ENCODE peak calls at places on chromosomes 13 and 19, in four cellular contexts. M, G, H and S are unnamed samples.

GRCh38 chr19:43780706-43781525 is at the start of gene KCNN4:
- DNase-seq in G (no peak), H (peak), M (no peak), S (peak)

GRCh38 chr13:99442273-99442895 is 58.9 kb upstream of the TM9SF2 start:
- DNase-seq in M (no peak), G (no peak), H (peak), S (peak)

GRCh38 chr19:35442091-35442490 is 6.0 kb upstream of the FFAR2 start:
- DNase-seq in G (no peak), M (no peak), H (no peak), S (no peak)

GRCh38 chr13:73065665-73066350 is 7.0 kb downstream of the KLF5 start:
- DNase-seq in H (no peak), M (no peak), G (no peak), S (no peak)

GRCh38 chr13:110257408-110257807 is 49.5 kb downstream of the COL4A1 start:
- DNase-seq in G (no peak), H (no peak), M (no peak), S (no peak)

GRCh38 chr19:19278315-19278714 is 5.2 kb upstream of the TM6SF2 start:
- DNase-seq in M (no peak), H (no peak), G (no peak), S (no peak)

GRCh38 chr19:7550987-7551761 is 15.7 kb downstream of the PNPLA6 start:
- DNase-seq in G (no peak), M (peak), H (peak), S (peak)

GRCh38 chr13:75016225-75016624 is 465.7 kb downstream of the TBC1D4 start:
- DNase-seq in M (no peak), G (no peak), H (no peak), S (no peak)

GRCh38 chr19:16477311-16477710 is 5.5 kb upstream of the EPS15L1 start:
- DNase-seq in G (no peak), M (no peak), H (no peak), S (no peak)

GRCh38 chr13:47426126-47426849 is 529.4 kb upstream of the HTR2A start:
- DNase-seq in H (no peak), M (no peak), G (no peak), S (no peak)

GRCh38 chr13:45540195-45540594 is 75.3 kb downstream of the ERICH6B start:
- DNase-seq in G (no peak), H (no peak), M (no peak), S (no peak)

GRCh38 chr13:42574435-42575311 is 721 bp downstream of the TNFSF11 start:
- DNase-seq in M (no peak), G (no peak), H (no peak), S (no peak)

GRCh38 chr13:105135852-105136251 is 1399.6 kb downstream of the EFNB2 start:
- DNase-seq in M (no peak), G (no peak), H (no peak), S (peak)

GRCh38 chr13:99971576-99972189 is at the start of gene ZIC5:
- DNase-seq in M (no peak), G (no peak), H (no peak), S (no peak)

GRCh38 chr19:52527954-52528326 is 472 bp downstream of the ZNF808 start:
- DNase-seq in H (no peak), M (peak), G (no peak), S (no peak)

GRCh38 chr19:49335071-49335783 is at the start of gene CD37:
- DNase-seq in H (peak), G (no peak), M (no peak), S (no peak)

GRCh38 chr13:51804295-51805172 is 571 bp upstream of the DHRS12 start:
- DNase-seq in M (no peak), H (peak), G (no peak), S (no peak)

GRCh38 chr19:50489461-50490011 is 12.9 kb upstream of the GARIN5A start:
- DNase-seq in H (no peak), M (no peak), G (no peak), S (no peak)

GRCh38 chr13:104140557-104140956 is 1074.3 kb upstream of the SLC10A2 start:
- DNase-seq in G (no peak), H (no peak), M (no peak), S (no peak)

GRCh38 chr19:29872224-29872731 is 60.5 kb downstream of the CCNE1 start:
- DNase-seq in H (no peak), G (no peak), M (no peak), S (peak)

DNA sequence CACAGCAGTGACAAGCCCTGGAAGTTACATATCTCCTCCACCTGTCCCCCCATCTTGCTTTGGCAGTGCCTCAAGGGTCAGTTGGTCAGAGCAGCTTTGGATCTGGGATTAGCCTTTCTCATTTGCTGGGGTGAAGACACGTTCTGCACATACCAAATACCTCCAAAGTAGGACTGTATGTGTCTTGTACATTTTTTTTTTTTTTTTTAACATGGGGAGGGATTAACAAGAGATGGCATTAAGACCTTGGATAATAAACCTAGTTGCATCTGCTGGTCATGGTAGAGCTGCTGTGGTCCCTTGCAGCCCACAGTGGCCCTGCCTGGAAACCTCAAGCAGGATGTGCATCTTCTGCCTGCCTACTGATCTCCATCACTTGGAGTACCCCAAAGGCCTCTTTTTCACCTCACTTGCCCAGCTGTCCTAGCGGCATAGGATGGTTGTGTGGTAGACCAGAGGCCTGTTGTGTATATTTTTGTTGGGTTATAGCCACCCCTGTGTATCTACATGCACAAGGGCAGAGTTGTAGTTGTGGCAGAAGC is 2.5 kb downstream of the RPS19 start:
- DNase-seq in H (no peak), G (no peak), M (no peak), S (no peak)
- TF ChIP-seq POLR2A in H (no peak), G (no peak), M (no peak), S (no peak)

GRCh38 chr13:27170521-27171243 is 929 bp downstream of the USP12 start:
- DNase-seq in G (no peak), M (peak), H (peak), S (peak)
- TF ChIP-seq POLR2A in G (no peak), M (no peak), H (no peak), S (no peak)

GRCh38 chr19:10567696-10568443 is 909 bp downstream of the CDKN2D start:
- DNase-seq in M (no peak), H (no peak), G (no peak), S (no peak)

GRCh38 chr19:10566408-10566657 is 523 bp upstream of the KRI1 start:
- DNase-seq in M (no peak), H (no peak), G (no peak), S (no peak)

GRCh38 chr19:10568444-10568825 is 344 bp downstream of the CDKN2D start:
- DNase-seq in H (peak), M (no peak), G (no peak), S (peak)

GRCh38 chr19:10565567-10566407 is at the start of gene KRI1:
- DNase-seq in H (peak), M (peak), G (peak), S (peak)

GRCh38 chr19:10566658-10567410 is 1.0 kb upstream of the KRI1 start:
- DNase-seq in G (no peak), M (no peak), H (no peak), S (peak)
- TF ChIP-seq POLR2A in G (no peak), M (no peak), H (no peak), S (no peak)

DNA sequence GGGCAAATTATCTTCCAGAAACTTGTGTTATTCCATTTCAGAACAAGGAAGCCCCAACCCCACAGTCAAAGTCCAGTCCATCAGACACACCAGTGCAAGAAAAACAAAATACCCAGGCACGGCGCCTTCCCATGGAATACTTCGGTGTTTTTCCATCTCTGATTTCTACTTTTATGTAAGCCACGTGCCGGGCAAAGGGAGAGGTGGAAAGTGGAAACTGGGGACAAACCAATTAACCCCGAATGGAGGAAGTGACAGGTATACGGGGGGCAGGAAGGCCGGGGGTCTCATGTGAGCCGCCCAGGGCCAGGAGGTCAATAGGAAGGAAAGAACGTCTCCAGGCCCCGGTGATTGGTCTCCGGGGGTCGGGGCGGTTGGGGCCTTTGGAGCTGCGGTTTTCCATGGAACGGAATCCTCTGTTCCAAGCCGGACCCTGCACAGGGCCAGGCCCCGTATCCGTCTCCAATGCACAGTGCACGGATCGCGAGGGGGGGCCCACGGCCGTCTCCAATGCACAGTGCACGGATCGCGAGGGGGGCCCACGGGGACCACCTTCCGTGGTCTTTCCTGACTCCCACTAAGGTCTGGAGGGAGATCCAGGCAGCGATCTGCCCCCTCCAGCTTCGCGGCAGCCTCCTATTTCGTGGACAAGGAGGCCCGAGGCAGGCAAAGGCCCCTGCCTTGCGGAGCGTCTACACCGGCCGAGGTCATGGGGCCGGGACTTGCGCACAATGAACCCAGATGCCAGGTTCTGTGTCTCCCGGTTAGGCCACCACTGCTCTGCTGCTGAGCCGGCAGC is 79.7 kb downstream of the GADD45B start:
- DNase-seq in H (no peak), M (no peak), G (no peak), S (no peak)
- TF ChIP-seq POLR2A in H (no peak), M (no peak), G (no peak), S (no peak)

GRCh38 chr19:4329858-4330257 is 8.8 kb downstream of the STAP2 start:
- DNase-seq in G (no peak), H (no peak), M (no peak), S (no peak)

GRCh38 chr19:4326837-4327251 is 11.8 kb downstream of the STAP2 start:
- DNase-seq in G (no peak), M (no peak), H (no peak), S (peak)

GRCh38 chr19:4327252-4327876 is 11.3 kb downstream of the STAP2 start:
- DNase-seq in H (peak), M (peak), G (peak), S (peak)

GRCh38 chr19:4327877-4328242 is 10.8 kb downstream of the STAP2 start:
- DNase-seq in G (no peak), M (no peak), H (no peak), S (no peak)

DNA sequence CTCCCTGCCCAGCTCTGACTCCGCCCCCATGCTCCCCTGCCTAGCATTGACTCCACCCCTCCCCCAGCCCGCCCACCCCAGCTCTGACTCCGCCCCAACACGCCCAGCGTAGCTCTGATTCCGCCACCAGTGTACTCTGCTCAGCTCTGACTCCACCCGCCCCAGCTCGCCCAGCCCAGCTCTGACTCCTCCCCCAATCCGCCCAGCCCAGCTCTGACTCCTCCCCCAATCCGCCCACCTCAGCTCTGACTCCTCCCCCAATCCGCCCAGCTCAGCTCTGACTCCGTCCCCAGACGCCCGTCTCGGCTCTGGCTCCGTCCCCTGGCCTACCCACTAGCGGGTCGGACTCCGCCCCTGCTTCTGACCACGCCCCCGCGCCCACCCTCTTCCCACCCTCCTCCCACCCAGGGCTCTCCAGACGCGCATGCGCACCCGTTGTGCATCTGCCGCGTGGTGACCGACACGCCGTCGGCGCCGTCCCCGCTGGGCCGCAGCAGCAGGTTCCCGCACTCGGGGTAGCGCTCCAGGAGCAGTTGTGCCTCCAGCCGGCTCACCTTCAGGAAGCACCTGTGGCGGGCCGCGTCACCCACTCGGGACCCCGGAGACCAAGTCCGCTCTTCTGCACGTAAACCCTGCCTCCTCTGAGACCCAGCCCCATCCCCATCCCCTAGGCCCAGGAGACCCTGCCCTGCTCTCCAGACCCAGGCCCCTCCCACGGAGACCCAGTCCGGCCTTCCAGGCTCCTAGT is 10.2 kb downstream of the STAP2 start:
- DNase-seq in H (peak), M (peak), G (peak), S (peak)
- TF ChIP-seq POLR2A in H (peak), M (peak), G (no peak), S (peak)

GRCh38 chr13:114200673-114201005 is 21.6 kb downstream of the CFAP97D2 start:
- DNase-seq in H (no peak), M (no peak), G (no peak), S (no peak)

GRCh38 chr13:114198556-114198955 is 19.5 kb downstream of the CFAP97D2 start:
- DNase-seq in H (no peak), G (no peak), M (no peak), S (no peak)

GRCh38 chr13:114194853-114195252 is 15.8 kb downstream of the CFAP97D2 start:
- DNase-seq in M (no peak), H (no peak), G (no peak), S (no peak)

GRCh38 chr13:114199961-114200672 is 21.1 kb downstream of the CFAP97D2 start:
- DNase-seq in H (no peak), G (no peak), M (no peak), S (no peak)

GRCh38 chr13:114196629-114197028 is 17.6 kb downstream of the CFAP97D2 start:
- DNase-seq in M (no peak), G (no peak), H (no peak), S (no peak)
- TF ChIP-seq POLR2A in M (no peak), G (no peak), H (no peak), S (no peak)

GRCh38 chr19:18205180-18205915 is 1.5 kb upstream of the RAB3A start:
- DNase-seq in H (peak), M (peak), G (peak), S (peak)
- TF ChIP-seq POLR2A in H (no peak), M (peak), G (no peak), S (no peak)

DNA sequence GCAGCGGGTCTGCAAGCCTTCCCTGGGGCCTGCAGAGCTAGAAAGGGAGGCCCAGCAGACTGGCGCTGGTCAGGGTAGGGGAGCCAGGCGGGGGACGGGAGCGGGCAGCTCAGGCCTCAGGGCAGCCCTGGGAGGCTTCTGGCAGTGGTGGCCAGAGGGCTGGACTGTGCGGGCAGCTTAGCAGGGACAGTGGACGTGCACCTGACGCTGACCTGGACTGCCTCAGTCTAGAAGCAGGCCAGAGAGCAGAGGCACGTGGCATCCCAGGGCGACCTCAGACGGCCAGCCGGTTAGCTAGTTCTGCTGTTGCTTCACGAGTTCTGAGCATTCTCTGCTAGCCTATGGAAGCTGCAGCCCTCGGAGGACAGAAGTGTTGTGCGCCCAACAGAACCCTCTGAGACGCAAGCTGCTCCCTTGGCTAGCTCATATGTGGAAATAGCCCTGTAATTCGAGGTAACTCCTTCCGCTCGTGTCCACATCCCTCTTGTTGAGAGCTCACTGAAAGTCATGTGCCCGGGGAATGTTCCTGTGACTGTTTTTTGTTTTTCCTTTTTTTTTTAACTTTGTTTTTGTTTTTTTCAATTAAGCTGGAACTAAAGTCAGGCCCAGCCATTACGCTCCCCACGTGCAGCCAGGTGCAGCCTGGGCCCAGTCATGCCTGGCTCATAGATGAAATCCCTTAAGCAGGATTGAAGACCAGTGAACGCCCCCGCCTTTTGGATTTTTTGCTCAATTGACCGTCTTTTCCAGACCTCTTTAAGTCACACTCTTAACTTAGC is 1.9 kb upstream of the FAM174C start:
- DNase-seq in G (no peak), H (no peak), M (no peak), S (no peak)
- TF ChIP-seq POLR2A in G (no peak), H (no peak), M (no peak), S (no peak)